ENCODE peak calls at places on chromosomes 13 and 19, in five cellular contexts. One of them, this sample, is unnamed.

GRCh38 chr13:65768545-65768944 is 1461.6 kb downstream of the PCDH9 start:
- DNase-seq in choroid plexus epithelial cell: no peak
- DNase-seq in cardiac muscle cell: no peak
- DNase-seq in heart left ventricle: no peak
- DNase-seq in ovary: no peak
- DNase-seq in this sample: no peak

GRCh38 chr19:10283786-10284540 is 2.8 kb upstream of the ICAM4 start:
- DNase-seq in choroid plexus epithelial cell: no peak
- DNase-seq in ovary: no peak
- DNase-seq in cardiac muscle cell: no peak
- DNase-seq in heart left ventricle: no peak
- DNase-seq in this sample: no peak

GRCh38 chr13:39047560-39047959 is 9.3 kb downstream of the NHLRC3 start:
- DNase-seq in heart left ventricle: no peak
- DNase-seq in ovary: no peak
- DNase-seq in choroid plexus epithelial cell: peak; percentile 40
- DNase-seq in cardiac muscle cell: no peak
- DNase-seq in this sample: no peak

GRCh38 chr13:97076898-97077297 is 82.6 kb upstream of the OXGR1 start:
- DNase-seq in cardiac muscle cell: peak; percentile 76
- DNase-seq in choroid plexus epithelial cell: peak; percentile 70
- DNase-seq in heart left ventricle: no peak
- DNase-seq in ovary: no peak
- DNase-seq in this sample: peak; percentile 25

GRCh38 chr19:11735375-11735774 is 3.4 kb downstream of the ZNF823 start:
- DNase-seq in cardiac muscle cell: no peak
- DNase-seq in choroid plexus epithelial cell: no peak
- DNase-seq in ovary: no peak
- DNase-seq in heart left ventricle: no peak
- DNase-seq in this sample: no peak

GRCh38 chr19:38441660-38442348 is 8.3 kb downstream of the RYR1 start:
- DNase-seq in cardiac muscle cell: peak; percentile 15
- DNase-seq in choroid plexus epithelial cell: no peak
- DNase-seq in ovary: no peak
- DNase-seq in heart left ventricle: no peak
- DNase-seq in this sample: peak; percentile 19

GRCh38 chr19:29965529-29965928 is 23.5 kb downstream of the URI1 start:
- DNase-seq in choroid plexus epithelial cell: peak; percentile 55
- DNase-seq in heart left ventricle: no peak
- DNase-seq in cardiac muscle cell: no peak
- DNase-seq in ovary: no peak
- DNase-seq in this sample: no peak

GRCh38 chr19:37329686-37330085 is 41.2 kb upstream of the ZNF527 start:
- DNase-seq in ovary: no peak
- DNase-seq in heart left ventricle: no peak
- DNase-seq in cardiac muscle cell: no peak
- DNase-seq in choroid plexus epithelial cell: peak; percentile 17
- DNase-seq in this sample: peak; percentile 12

GRCh38 chr13:78599911-78600310 is 3.4 kb downstream of the POU4F1 start:
- DNase-seq in cardiac muscle cell: no peak
- DNase-seq in choroid plexus epithelial cell: no peak
- DNase-seq in heart left ventricle: no peak
- DNase-seq in ovary: no peak
- DNase-seq in this sample: no peak

GRCh38 chr13:72953391-72953960 is 105.3 kb upstream of the KLF5 start:
- DNase-seq in cardiac muscle cell: no peak
- DNase-seq in choroid plexus epithelial cell: no peak
- DNase-seq in ovary: no peak
- DNase-seq in heart left ventricle: no peak
- DNase-seq in this sample: no peak

GRCh38 chr19:8589177-8589714 is 12.0 kb upstream of the MYO1F start:
- DNase-seq in choroid plexus epithelial cell: no peak
- DNase-seq in ovary: no peak
- DNase-seq in cardiac muscle cell: no peak
- DNase-seq in heart left ventricle: no peak
- DNase-seq in this sample: no peak

GRCh38 chr13:30846311-30846710 is 59.8 kb upstream of the MEDAG start:
- DNase-seq in ovary: no peak
- DNase-seq in cardiac muscle cell: peak; percentile 55
- DNase-seq in heart left ventricle: no peak
- DNase-seq in choroid plexus epithelial cell: peak; percentile 82
- DNase-seq in this sample: peak; percentile 64

GRCh38 chr13:44098559-44098958 is 218.9 kb downstream of the LACC1 start:
- DNase-seq in cardiac muscle cell: no peak
- DNase-seq in choroid plexus epithelial cell: no peak
- DNase-seq in heart left ventricle: no peak
- DNase-seq in ovary: no peak
- DNase-seq in this sample: no peak

GRCh38 chr19:48203794-48204628 is 33.5 kb downstream of the ZSWIM9 start:
- DNase-seq in choroid plexus epithelial cell: peak; percentile 96
- DNase-seq in cardiac muscle cell: peak; percentile 96
- DNase-seq in ovary: peak; percentile 93
- DNase-seq in heart left ventricle: peak; percentile 96
- DNase-seq in this sample: peak; percentile 94

GRCh38 chr19:8488351-8488750 is 14.1 kb downstream of the PRAM1 start:
- DNase-seq in ovary: no peak
- DNase-seq in choroid plexus epithelial cell: no peak
- DNase-seq in heart left ventricle: no peak
- DNase-seq in cardiac muscle cell: no peak
- DNase-seq in this sample: no peak

GRCh38 chr19:48553676-48554384 is 1.9 kb downstream of the SULT2B1 start:
- DNase-seq in cardiac muscle cell: peak; percentile 72
- DNase-seq in choroid plexus epithelial cell: peak; percentile 65
- DNase-seq in heart left ventricle: peak; percentile 33
- DNase-seq in ovary: no peak
- DNase-seq in this sample: peak; percentile 75

GRCh38 chr13:86892330-86892729 is 778.8 kb upstream of the SLITRK5 start:
- DNase-seq in heart left ventricle: no peak
- DNase-seq in choroid plexus epithelial cell: peak; percentile 85
- DNase-seq in cardiac muscle cell: no peak
- DNase-seq in ovary: no peak
- DNase-seq in this sample: no peak

GRCh38 chr19:50882188-50882587 is 8.9 kb downstream of the KLK2 start:
- DNase-seq in heart left ventricle: no peak
- DNase-seq in ovary: no peak
- DNase-seq in cardiac muscle cell: no peak
- DNase-seq in choroid plexus epithelial cell: no peak
- DNase-seq in this sample: no peak
- TF ChIP-seq CTCF in heart left ventricle: no peak
- TF ChIP-seq CTCF in ovary: no peak
- TF ChIP-seq CTCF in cardiac muscle cell: no peak
- TF ChIP-seq CTCF in choroid plexus epithelial cell: no peak
- TF ChIP-seq CTCF in this sample: no peak

DNA sequence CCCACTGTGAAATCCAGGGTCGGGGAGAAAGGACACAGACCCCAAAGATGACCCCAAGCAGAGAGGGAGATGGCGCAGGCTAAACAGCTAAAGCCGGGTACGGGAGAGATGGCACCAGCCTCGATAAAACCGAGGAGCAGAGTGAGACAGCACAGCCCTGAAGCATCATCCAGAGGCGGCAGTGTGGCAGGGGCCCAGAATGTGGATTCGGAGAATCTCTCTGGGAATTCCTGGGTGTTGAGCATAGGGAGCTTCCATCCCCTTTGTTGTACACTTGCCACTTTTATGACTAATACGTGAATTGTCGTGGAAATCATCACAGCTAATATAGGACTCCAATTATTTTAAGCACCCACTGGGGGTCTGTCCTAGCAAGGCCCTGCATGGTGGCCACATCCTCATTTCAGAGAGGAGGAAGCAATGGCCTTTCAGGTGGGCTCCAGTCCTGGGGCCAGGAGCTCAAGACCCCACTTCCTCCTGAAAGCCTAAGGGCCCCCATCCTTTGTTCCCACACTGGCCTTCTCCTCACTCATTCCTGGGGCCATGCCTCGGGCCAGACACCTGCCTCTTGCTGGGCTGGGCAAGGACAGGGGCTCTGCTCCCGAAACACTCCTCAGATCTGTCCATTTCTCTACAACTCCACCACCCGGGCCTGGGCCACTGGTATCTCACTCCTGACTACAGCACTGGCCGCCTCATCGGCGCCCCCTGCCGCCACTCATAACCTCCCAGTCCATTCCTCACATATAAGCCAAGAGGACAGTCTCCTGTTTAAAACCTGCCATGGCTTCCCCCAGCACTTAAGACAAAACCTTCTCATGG is 29.3 kb upstream of the ATP1A3 start:
- DNase-seq in choroid plexus epithelial cell: peak; percentile 50
- DNase-seq in cardiac muscle cell: peak; percentile 30
- DNase-seq in heart left ventricle: no peak
- DNase-seq in ovary: no peak
- DNase-seq in this sample: peak; percentile 38
- TF ChIP-seq CTCF in choroid plexus epithelial cell: peak; percentile 71
- TF ChIP-seq CTCF in cardiac muscle cell: peak; percentile 49
- TF ChIP-seq CTCF in heart left ventricle: no peak
- TF ChIP-seq CTCF in ovary: no peak
- TF ChIP-seq CTCF in this sample: peak; percentile 54

DNA sequence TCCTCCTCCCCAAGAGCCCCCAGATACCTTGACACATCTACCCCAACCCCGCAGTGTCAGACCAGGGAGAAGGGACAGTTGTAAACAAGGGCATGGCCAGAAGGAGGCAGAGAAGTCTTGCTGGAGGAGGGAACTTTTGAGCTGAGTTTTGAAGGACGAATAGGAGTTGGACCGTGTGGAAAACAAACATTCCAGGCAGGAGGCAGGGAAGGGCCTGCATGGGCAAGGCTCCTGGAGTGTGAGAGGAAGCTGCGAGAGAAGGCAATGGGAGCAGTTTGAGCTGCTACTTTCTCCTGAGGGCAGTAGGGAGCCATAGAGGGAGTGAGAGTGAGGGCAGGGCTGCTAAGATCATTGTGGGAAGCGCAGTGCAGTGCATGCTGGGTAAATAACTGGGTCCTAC is 23.3 kb downstream of the IL12RB1 start:
- DNase-seq in ovary: no peak
- DNase-seq in choroid plexus epithelial cell: no peak
- DNase-seq in heart left ventricle: no peak
- DNase-seq in cardiac muscle cell: no peak
- DNase-seq in this sample: peak; percentile 32
- TF ChIP-seq CTCF in ovary: no peak
- TF ChIP-seq CTCF in choroid plexus epithelial cell: peak; percentile 15
- TF ChIP-seq CTCF in heart left ventricle: no peak
- TF ChIP-seq CTCF in cardiac muscle cell: peak; percentile 14
- TF ChIP-seq CTCF in this sample: no peak

DNA sequence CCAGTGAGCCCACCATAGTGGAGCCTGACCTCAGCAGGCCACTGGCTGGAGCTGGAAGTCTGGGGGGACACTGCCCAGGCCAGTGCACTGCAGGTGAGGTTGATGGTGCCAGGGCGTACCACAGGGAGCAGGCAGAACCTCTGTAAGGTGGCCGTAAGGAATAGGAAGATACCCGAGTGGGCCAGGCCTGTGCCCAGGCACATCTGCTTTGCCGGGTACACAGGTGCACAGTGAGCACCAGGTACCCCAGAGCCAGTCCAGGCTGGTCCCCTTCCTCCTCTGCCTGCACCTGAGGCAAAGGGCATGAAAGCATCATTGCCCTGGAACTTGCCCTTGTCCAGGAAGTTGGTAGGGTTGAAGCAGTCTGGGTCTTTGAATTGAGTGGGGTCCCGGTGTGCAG is 9.5 kb downstream of the EGLN2 start:
- DNase-seq in cardiac muscle cell: no peak
- DNase-seq in heart left ventricle: no peak
- DNase-seq in choroid plexus epithelial cell: no peak
- DNase-seq in ovary: no peak
- DNase-seq in this sample: no peak
- TF ChIP-seq CTCF in cardiac muscle cell: no peak
- TF ChIP-seq CTCF in heart left ventricle: no peak
- TF ChIP-seq CTCF in choroid plexus epithelial cell: no peak
- TF ChIP-seq CTCF in ovary: no peak
- TF ChIP-seq CTCF in this sample: no peak

DNA sequence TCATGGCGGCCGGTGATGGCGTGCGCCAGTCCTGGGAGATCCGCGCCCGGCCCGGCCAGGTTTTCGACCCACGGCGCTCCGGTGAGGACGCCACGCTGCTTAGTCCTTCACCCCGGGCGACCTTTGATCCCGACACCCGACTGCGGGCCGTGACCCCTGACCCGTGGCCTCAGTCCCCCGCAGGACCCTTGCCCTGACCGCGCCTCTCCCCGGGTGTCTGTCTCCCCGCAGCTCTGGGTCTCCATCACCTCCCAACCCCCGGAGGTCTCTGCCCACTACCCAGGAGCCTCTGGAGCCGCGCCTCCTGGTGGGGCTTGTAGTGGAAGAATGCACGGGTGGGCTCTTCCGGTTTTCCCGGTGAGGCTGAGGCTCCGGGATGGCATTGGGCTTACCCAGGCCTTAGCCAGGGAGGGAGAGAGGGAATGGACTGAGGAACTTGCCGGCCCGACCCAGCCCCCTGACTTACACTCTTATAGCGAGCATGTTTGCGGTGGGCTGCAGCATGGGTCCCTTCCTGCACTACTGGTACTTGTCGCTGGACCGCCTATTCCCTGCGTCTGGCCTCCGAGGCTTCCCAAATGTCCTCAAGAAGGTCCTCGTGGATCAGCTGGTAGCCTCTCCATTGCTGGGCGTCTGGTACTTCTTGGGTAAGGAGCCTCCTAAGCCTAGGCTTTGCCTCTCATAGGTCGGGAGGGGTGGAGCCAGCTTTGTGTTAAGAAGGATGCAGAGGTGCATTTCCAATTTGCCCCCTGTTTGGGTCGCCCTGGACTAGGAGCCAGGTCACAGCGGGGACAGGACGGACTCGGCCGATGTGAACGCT is 580 bp downstream of the MPV17L2 start:
- DNase-seq in heart left ventricle: no peak
- DNase-seq in cardiac muscle cell: no peak
- DNase-seq in ovary: no peak
- DNase-seq in choroid plexus epithelial cell: no peak
- DNase-seq in this sample: no peak
- TF ChIP-seq CTCF in heart left ventricle: no peak
- TF ChIP-seq CTCF in cardiac muscle cell: no peak
- TF ChIP-seq CTCF in ovary: no peak
- TF ChIP-seq CTCF in choroid plexus epithelial cell: no peak
- TF ChIP-seq CTCF in this sample: no peak

This sample was measured in cardiac fibroblast.